ENCODE peak calls at places on chromosome 15, in eight cellular contexts. One of them, this sample, is unnamed.

GRCh38 chr15:88805031-88805780 is 2.0 kb downstream of the ACAN start:
- DNase-seq in Panc1: no peak
- DNase-seq in CD8-positive, alpha-beta T cell: no peak
- DNase-seq in gastrocnemius medialis: no peak
- DNase-seq in AG10803: no peak
- DNase-seq in fibroblast of pulmonary artery: no peak
- DNase-seq in GM13977: no peak
- DNase-seq in neural crest cell: no peak
- DNase-seq in this sample: no peak

GRCh38 chr15:42207674-42208579 is at the start of gene VPS39:
- DNase-seq in Panc1: peak; percentile 51
- DNase-seq in CD8-positive, alpha-beta T cell: peak; percentile 87
- DNase-seq in gastrocnemius medialis: peak; percentile 62
- DNase-seq in AG10803: peak; percentile 86
- DNase-seq in fibroblast of pulmonary artery: peak; percentile 90
- DNase-seq in GM13977: peak; percentile 83
- DNase-seq in neural crest cell: peak; percentile 72
- DNase-seq in this sample: peak; percentile 82

GRCh38 chr15:42373274-42373673 is 14.0 kb downstream of the CAPN3 start:
- DNase-seq in Panc1: no peak
- DNase-seq in CD8-positive, alpha-beta T cell: no peak
- DNase-seq in gastrocnemius medialis: peak; percentile 43
- DNase-seq in AG10803: no peak
- DNase-seq in fibroblast of pulmonary artery: no peak
- DNase-seq in GM13977: no peak
- DNase-seq in neural crest cell: no peak
- DNase-seq in this sample: no peak

GRCh38 chr15:29086001-29086400 is 183.6 kb downstream of the NSMCE3 start:
- DNase-seq in Panc1: no peak
- DNase-seq in CD8-positive, alpha-beta T cell: no peak
- DNase-seq in gastrocnemius medialis: no peak
- DNase-seq in AG10803: no peak
- DNase-seq in fibroblast of pulmonary artery: no peak
- DNase-seq in GM13977: no peak
- DNase-seq in neural crest cell: no peak
- DNase-seq in this sample: no peak

GRCh38 chr15:73637527-73637926 is 4.3 kb upstream of the NPTN start:
- DNase-seq in Panc1: no peak
- DNase-seq in CD8-positive, alpha-beta T cell: no peak
- DNase-seq in gastrocnemius medialis: no peak
- DNase-seq in AG10803: peak; percentile 60
- DNase-seq in fibroblast of pulmonary artery: no peak
- DNase-seq in GM13977: no peak
- DNase-seq in neural crest cell: no peak
- DNase-seq in this sample: no peak

GRCh38 chr15:51229907-51230328 is 108.5 kb downstream of the CYP19A1 start:
- DNase-seq in Panc1: no peak
- DNase-seq in CD8-positive, alpha-beta T cell: no peak
- DNase-seq in gastrocnemius medialis: no peak
- DNase-seq in AG10803: peak; percentile 56
- DNase-seq in fibroblast of pulmonary artery: peak; percentile 62
- DNase-seq in GM13977: peak; percentile 43
- DNase-seq in neural crest cell: peak; percentile 1
- DNase-seq in this sample: no peak

GRCh38 chr15:94100814-94101213 is 130.5 kb upstream of the MCTP2 start:
- DNase-seq in Panc1: no peak
- DNase-seq in CD8-positive, alpha-beta T cell: no peak
- DNase-seq in gastrocnemius medialis: no peak
- DNase-seq in AG10803: peak; percentile 27
- DNase-seq in fibroblast of pulmonary artery: no peak
- DNase-seq in GM13977: no peak
- DNase-seq in neural crest cell: no peak
- DNase-seq in this sample: no peak

GRCh38 chr15:64693134-64693533 is 82.3 kb downstream of the RBPMS2 start:
- DNase-seq in Panc1: no peak
- DNase-seq in CD8-positive, alpha-beta T cell: no peak
- DNase-seq in gastrocnemius medialis: no peak
- DNase-seq in AG10803: peak; percentile 95
- DNase-seq in fibroblast of pulmonary artery: peak; percentile 93
- DNase-seq in GM13977: no peak
- DNase-seq in neural crest cell: no peak
- DNase-seq in this sample: no peak

GRCh38 chr15:63870043-63870394 is 36.3 kb upstream of the HERC1 start:
- DNase-seq in Panc1: no peak
- DNase-seq in CD8-positive, alpha-beta T cell: no peak
- DNase-seq in gastrocnemius medialis: no peak
- DNase-seq in AG10803: no peak
- DNase-seq in fibroblast of pulmonary artery: no peak
- DNase-seq in GM13977: peak; percentile 64
- DNase-seq in neural crest cell: no peak
- DNase-seq in this sample: no peak

GRCh38 chr15:93040288-93041158 is 48.5 kb downstream of the RGMA start:
- DNase-seq in Panc1: no peak
- DNase-seq in CD8-positive, alpha-beta T cell: no peak
- DNase-seq in gastrocnemius medialis: no peak
- DNase-seq in AG10803: no peak
- DNase-seq in fibroblast of pulmonary artery: no peak
- DNase-seq in GM13977: no peak
- DNase-seq in neural crest cell: no peak
- DNase-seq in this sample: no peak

GRCh38 chr15:85667491-85668424 is 127.0 kb downstream of the KLHL25 start:
- DNase-seq in Panc1: no peak
- DNase-seq in CD8-positive, alpha-beta T cell: peak; percentile 65
- DNase-seq in gastrocnemius medialis: no peak
- DNase-seq in AG10803: peak; percentile 99
- DNase-seq in fibroblast of pulmonary artery: peak; percentile 99
- DNase-seq in GM13977: peak; percentile 74
- DNase-seq in neural crest cell: no peak
- DNase-seq in this sample: no peak

GRCh38 chr15:55741592-55742497 is 1.1 kb downstream of the PRTG start:
- DNase-seq in Panc1: no peak
- DNase-seq in CD8-positive, alpha-beta T cell: no peak
- DNase-seq in gastrocnemius medialis: no peak
- DNase-seq in AG10803: no peak
- DNase-seq in fibroblast of pulmonary artery: no peak
- DNase-seq in GM13977: peak; percentile 57
- DNase-seq in neural crest cell: no peak
- DNase-seq in this sample: no peak

GRCh38 chr15:74200871-74201419 is 1.6 kb downstream of the STRA6 start:
- DNase-seq in Panc1: no peak
- DNase-seq in CD8-positive, alpha-beta T cell: no peak
- DNase-seq in gastrocnemius medialis: peak; percentile 11
- DNase-seq in AG10803: no peak
- DNase-seq in fibroblast of pulmonary artery: no peak
- DNase-seq in GM13977: no peak
- DNase-seq in neural crest cell: no peak
- DNase-seq in this sample: no peak

GRCh38 chr15:34049096-34049495 is 10.1 kb upstream of the AVEN start:
- DNase-seq in Panc1: no peak
- DNase-seq in CD8-positive, alpha-beta T cell: no peak
- DNase-seq in gastrocnemius medialis: no peak
- DNase-seq in AG10803: peak; percentile 86
- DNase-seq in fibroblast of pulmonary artery: peak; percentile 92
- DNase-seq in GM13977: no peak
- DNase-seq in neural crest cell: no peak
- DNase-seq in this sample: no peak
- TF ChIP-seq CTCF in Panc1: no peak
- TF ChIP-seq CTCF in CD8-positive, alpha-beta T cell: no peak
- TF ChIP-seq CTCF in gastrocnemius medialis: no peak
- TF ChIP-seq CTCF in AG10803: no peak
- TF ChIP-seq CTCF in fibroblast of pulmonary artery: no peak
- TF ChIP-seq CTCF in GM13977: no peak
- TF ChIP-seq CTCF in neural crest cell: no peak
- TF ChIP-seq CTCF in this sample: no peak

GRCh38 chr15:59133921-59134427 is 29.0 kb downstream of the CCNB2 start:
- DNase-seq in Panc1: no peak
- DNase-seq in CD8-positive, alpha-beta T cell: no peak
- DNase-seq in gastrocnemius medialis: no peak
- DNase-seq in AG10803: no peak
- DNase-seq in fibroblast of pulmonary artery: no peak
- DNase-seq in GM13977: no peak
- DNase-seq in neural crest cell: no peak
- DNase-seq in this sample: no peak

GRCh38 chr15:59143281-59143680 is 38.3 kb downstream of the CCNB2 start:
- DNase-seq in Panc1: no peak
- DNase-seq in CD8-positive, alpha-beta T cell: no peak
- DNase-seq in gastrocnemius medialis: no peak
- DNase-seq in AG10803: no peak
- DNase-seq in fibroblast of pulmonary artery: no peak
- DNase-seq in GM13977: no peak
- DNase-seq in neural crest cell: no peak
- DNase-seq in this sample: no peak

GRCh38 chr15:59137566-59137965 is 32.6 kb downstream of the CCNB2 start:
- DNase-seq in Panc1: no peak
- DNase-seq in CD8-positive, alpha-beta T cell: no peak
- DNase-seq in gastrocnemius medialis: no peak
- DNase-seq in AG10803: no peak
- DNase-seq in fibroblast of pulmonary artery: no peak
- DNase-seq in GM13977: no peak
- DNase-seq in neural crest cell: no peak
- DNase-seq in this sample: no peak

GRCh38 chr15:59140422-59141226 is 35.7 kb downstream of the CCNB2 start:
- DNase-seq in Panc1: no peak
- DNase-seq in CD8-positive, alpha-beta T cell: no peak
- DNase-seq in gastrocnemius medialis: no peak
- DNase-seq in AG10803: no peak
- DNase-seq in fibroblast of pulmonary artery: no peak
- DNase-seq in GM13977: peak; percentile 34
- DNase-seq in neural crest cell: no peak
- DNase-seq in this sample: no peak

GRCh38 chr15:59138243-59138642 is 33.3 kb downstream of the CCNB2 start:
- DNase-seq in Panc1: peak; percentile 15
- DNase-seq in CD8-positive, alpha-beta T cell: peak; percentile 52
- DNase-seq in gastrocnemius medialis: no peak
- DNase-seq in AG10803: peak; percentile 24
- DNase-seq in fibroblast of pulmonary artery: peak; percentile 54
- DNase-seq in GM13977: peak; percentile 70
- DNase-seq in neural crest cell: peak; percentile 20
- DNase-seq in this sample: no peak
- TF ChIP-seq CTCF in Panc1: peak; percentile 84
- TF ChIP-seq CTCF in CD8-positive, alpha-beta T cell: peak; percentile 42
- TF ChIP-seq CTCF in gastrocnemius medialis: peak; percentile 23
- TF ChIP-seq CTCF in AG10803: peak; percentile 44
- TF ChIP-seq CTCF in fibroblast of pulmonary artery: peak; percentile 63
- TF ChIP-seq CTCF in GM13977: peak; percentile 67
- TF ChIP-seq CTCF in neural crest cell: peak; percentile 54
- TF ChIP-seq CTCF in this sample: peak; percentile 62

DNA sequence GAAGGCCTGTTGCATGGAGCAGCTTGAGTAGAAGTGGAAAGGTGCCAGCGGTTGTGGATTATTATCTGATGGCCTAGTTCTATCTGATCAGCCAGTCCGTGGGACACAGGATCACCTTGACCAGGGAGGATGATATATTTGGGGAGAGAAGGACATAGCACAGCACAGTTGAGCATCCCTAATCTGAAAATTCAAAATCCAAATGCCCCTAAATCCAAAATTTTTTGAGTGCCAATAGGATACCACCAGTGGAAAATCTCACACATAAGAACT is 6.0 kb downstream of the CSPG4 start:
- DNase-seq in Panc1: no peak
- DNase-seq in CD8-positive, alpha-beta T cell: no peak
- DNase-seq in gastrocnemius medialis: no peak
- DNase-seq in AG10803: no peak
- DNase-seq in fibroblast of pulmonary artery: no peak
- DNase-seq in GM13977: no peak
- DNase-seq in neural crest cell: no peak
- DNase-seq in this sample: no peak
- TF ChIP-seq CTCF in Panc1: no peak
- TF ChIP-seq CTCF in CD8-positive, alpha-beta T cell: no peak
- TF ChIP-seq CTCF in gastrocnemius medialis: no peak
- TF ChIP-seq CTCF in AG10803: no peak
- TF ChIP-seq CTCF in fibroblast of pulmonary artery: no peak
- TF ChIP-seq CTCF in GM13977: no peak
- TF ChIP-seq CTCF in neural crest cell: no peak
- TF ChIP-seq CTCF in this sample: no peak

DNA sequence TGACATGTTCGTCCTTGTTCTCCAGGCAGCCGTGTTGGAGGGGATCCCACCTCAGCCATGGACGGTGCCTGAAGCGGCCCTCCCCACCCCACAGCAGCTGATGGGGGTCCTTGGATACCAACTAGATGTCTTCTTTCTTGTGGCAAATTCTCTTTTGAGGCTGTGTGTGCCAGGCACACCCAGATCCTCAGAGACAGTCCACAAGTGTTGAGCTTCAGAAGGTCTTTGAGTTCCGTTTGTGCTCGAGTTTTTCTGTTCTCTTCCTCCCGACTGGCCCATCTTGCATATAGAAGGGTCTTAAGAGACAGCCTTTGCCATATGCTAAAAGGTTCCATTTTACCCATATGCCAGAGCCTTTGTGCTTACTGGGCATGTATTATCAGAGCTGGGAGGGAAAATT is 227.4 kb downstream of the THSD4 start:
- DNase-seq in Panc1: no peak
- DNase-seq in CD8-positive, alpha-beta T cell: no peak
- DNase-seq in gastrocnemius medialis: no peak
- DNase-seq in AG10803: no peak
- DNase-seq in fibroblast of pulmonary artery: no peak
- DNase-seq in GM13977: no peak
- DNase-seq in neural crest cell: no peak
- DNase-seq in this sample: no peak
- TF ChIP-seq CTCF in Panc1: no peak
- TF ChIP-seq CTCF in CD8-positive, alpha-beta T cell: no peak
- TF ChIP-seq CTCF in gastrocnemius medialis: no peak
- TF ChIP-seq CTCF in AG10803: no peak
- TF ChIP-seq CTCF in fibroblast of pulmonary artery: no peak
- TF ChIP-seq CTCF in GM13977: no peak
- TF ChIP-seq CTCF in neural crest cell: no peak
- TF ChIP-seq CTCF in this sample: no peak

GRCh38 chr15:62021991-62022600 is 38.2 kb downstream of the VPS13C start:
- DNase-seq in Panc1: no peak
- DNase-seq in CD8-positive, alpha-beta T cell: no peak
- DNase-seq in gastrocnemius medialis: no peak
- DNase-seq in AG10803: no peak
- DNase-seq in fibroblast of pulmonary artery: peak; percentile 16
- DNase-seq in GM13977: no peak
- DNase-seq in neural crest cell: no peak
- DNase-seq in this sample: no peak
- TF ChIP-seq CTCF in Panc1: peak; percentile 46
- TF ChIP-seq CTCF in CD8-positive, alpha-beta T cell: no peak
- TF ChIP-seq CTCF in gastrocnemius medialis: no peak
- TF ChIP-seq CTCF in AG10803: peak; percentile 19
- TF ChIP-seq CTCF in fibroblast of pulmonary artery: peak; percentile 45
- TF ChIP-seq CTCF in GM13977: no peak
- TF ChIP-seq CTCF in neural crest cell: peak; percentile 60
- TF ChIP-seq CTCF in this sample: peak; percentile 73

This sample was measured in type B pancreatic cell.